ENCODE peak calls at places on chromosome 1, in five cellular contexts. C is AG10803; M is activated CD8-positive, alpha-beta T cell treated with anti-CD3 and anti-CD28 coated beads for 36 hours; V is endothelial cell; R is tibial nerve. J is an unnamed sample.
A peak's percentile ranks its signal among the peaks of the same experiment; 100 is the strongest.

GRCh38 chr1:226651041-226651731 is 87.9 kb downstream of the ITPKB start:
- DNase-seq in C (no peak), M (no peak), V (no peak), R (no peak), J (no peak)

GRCh38 chr1:92493139-92493538 is 6.4 kb upstream of the GFI1 start:
- DNase-seq in C (no peak), M (no peak), V (no peak), R (no peak), J (no peak)

GRCh38 chr1:44208216-44208615 is 5.1 kb upstream of the DMAP1 start:
- DNase-seq in C (no peak), M (no peak), V (no peak), R (no peak), J (no peak)

GRCh38 chr1:91830242-91831131 is 55.5 kb downstream of the TGFBR3 start:
- DNase-seq in C (peak; percentile 95), M (no peak), V (no peak), R (peak; percentile 38), J (no peak)

GRCh38 chr1:7366286-7366954 is 404.7 kb upstream of the VAMP3 start:
- DNase-seq in C (no peak), M (no peak), V (no peak), R (no peak), J (no peak)

GRCh38 chr1:157115851-157116734 is 16.5 kb upstream of the ETV3L start:
- DNase-seq in C (no peak), M (no peak), V (no peak), R (no peak), J (no peak)

GRCh38 chr1:112453876-112454275 is 54.9 kb upstream of the WNT2B start:
- DNase-seq in C (no peak), M (no peak), V (no peak), R (no peak), J (no peak)

GRCh38 chr1:205285391-205286101 is 36.0 kb downstream of the NUAK2 start:
- DNase-seq in C (peak; percentile 30), M (peak; percentile 75), V (no peak), R (no peak), J (no peak)

GRCh38 chr1:164748253-164748899 is 189.4 kb downstream of the PBX1 start:
- DNase-seq in C (peak; percentile 98), M (no peak), V (no peak), R (no peak), J (no peak)

GRCh38 chr1:23619299-23620188 is 60.2 kb upstream of the ID3 start:
- DNase-seq in C (no peak), M (peak; percentile 91), V (no peak), R (no peak), J (no peak)

GRCh38 chr1:167824163-167824794 is 89.7 kb downstream of the ADCY10 start:
- DNase-seq in C (no peak), M (no peak), V (no peak), R (no peak), J (no peak)

GRCh38 chr1:20445956-20446355 is 40.1 kb downstream of the CAMK2N1 start:
- DNase-seq in C (no peak), M (no peak), V (no peak), R (no peak), J (no peak)

GRCh38 chr1:213996320-213997022 is 8.7 kb downstream of the PROX1 start:
- DNase-seq in C (peak; percentile 1), M (no peak), V (no peak), R (no peak), J (no peak)

GRCh38 chr1:34785231-34785874 is 4.3 kb downstream of the GJB3 start:
- DNase-seq in C (no peak), M (no peak), V (no peak), R (no peak), J (no peak)

GRCh38 chr1:181166377-181167196 is 78.1 kb downstream of the IER5 start:
- DNase-seq in C (peak; percentile 69), M (peak; percentile 88), V (peak; percentile 80), R (peak; percentile 46), J (peak; percentile 58)